ENCODE peak calls at places on chromosomes 1 and 21, in four cellular contexts. One of them, this sample, is unnamed.

GRCh38 chr1:82454431-82454830 is 653.7 kb downstream of the ADGRL2 start:
- DNase-seq in kidney epithelial cell: no peak
- DNase-seq in IMR-90: no peak
- DNase-seq in left ventricle myocardium inferior: no peak
- DNase-seq in this sample: no peak

GRCh38 chr1:3365519-3366158 is 88.8 kb upstream of the ARHGEF16 start:
- DNase-seq in kidney epithelial cell: no peak
- DNase-seq in left ventricle myocardium inferior: no peak
- DNase-seq in IMR-90: no peak
- DNase-seq in this sample: no peak

GRCh38 chr21:34674467-34674866 is 5.7 kb downstream of the CLIC6 start:
- DNase-seq in left ventricle myocardium inferior: no peak
- DNase-seq in IMR-90: no peak
- DNase-seq in kidney epithelial cell: no peak
- DNase-seq in this sample: no peak

GRCh38 chr1:220696226-220696862 is 6.2 kb downstream of the C1orf115 start:
- DNase-seq in kidney epithelial cell: no peak
- DNase-seq in IMR-90: no peak
- DNase-seq in left ventricle myocardium inferior: no peak
- DNase-seq in this sample: no peak

GRCh38 chr1:186079084-186079684 is 295.9 kb downstream of the TPR start:
- DNase-seq in IMR-90: no peak
- DNase-seq in left ventricle myocardium inferior: no peak
- DNase-seq in kidney epithelial cell: no peak
- DNase-seq in this sample: no peak

GRCh38 chr21:15060776-15061175 is 4.0 kb downstream of the NRIP1 start:
- DNase-seq in IMR-90: peak
- DNase-seq in left ventricle myocardium inferior: no peak
- DNase-seq in kidney epithelial cell: no peak
- DNase-seq in this sample: peak

GRCh38 chr1:110615548-110616130 is 9.5 kb upstream of the KCNA2 start:
- DNase-seq in left ventricle myocardium inferior: peak
- DNase-seq in kidney epithelial cell: peak
- DNase-seq in IMR-90: peak
- DNase-seq in this sample: peak

GRCh38 chr1:199403421-199404116 is 623.9 kb upstream of the NR5A2 start:
- DNase-seq in kidney epithelial cell: no peak
- DNase-seq in left ventricle myocardium inferior: no peak
- DNase-seq in IMR-90: peak
- DNase-seq in this sample: peak

GRCh38 chr1:243394610-243395490 is 139.0 kb downstream of the SDCCAG8 start:
- DNase-seq in kidney epithelial cell: no peak
- DNase-seq in left ventricle myocardium inferior: no peak
- DNase-seq in IMR-90: no peak
- DNase-seq in this sample: no peak

GRCh38 chr1:10549919-10550656 is 75.3 kb downstream of the PEX14 start:
- DNase-seq in IMR-90: no peak
- DNase-seq in kidney epithelial cell: no peak
- DNase-seq in left ventricle myocardium inferior: no peak
- DNase-seq in this sample: no peak

GRCh38 chr1:10555635-10556429 is 81.1 kb downstream of the PEX14 start:
- DNase-seq in kidney epithelial cell: no peak
- DNase-seq in left ventricle myocardium inferior: no peak
- DNase-seq in IMR-90: no peak
- DNase-seq in this sample: no peak

GRCh38 chr1:10556430-10557005 is 81.8 kb downstream of the PEX14 start:
- DNase-seq in IMR-90: no peak
- DNase-seq in left ventricle myocardium inferior: no peak
- DNase-seq in kidney epithelial cell: no peak
- DNase-seq in this sample: no peak

GRCh38 chr1:10557714-10558113 is 83.0 kb downstream of the PEX14 start:
- DNase-seq in kidney epithelial cell: no peak
- DNase-seq in left ventricle myocardium inferior: no peak
- DNase-seq in IMR-90: no peak
- DNase-seq in this sample: no peak

GRCh38 chr1:10553124-10553523 is 78.4 kb downstream of the PEX14 start:
- DNase-seq in kidney epithelial cell: no peak
- DNase-seq in IMR-90: no peak
- DNase-seq in left ventricle myocardium inferior: no peak
- DNase-seq in this sample: no peak
- H3K4me3 ChIP-seq in kidney epithelial cell: no peak
- H3K4me3 ChIP-seq in IMR-90: no peak
- H3K4me3 ChIP-seq in left ventricle myocardium inferior: no peak
- H3K4me3 ChIP-seq in this sample: no peak

DNA sequence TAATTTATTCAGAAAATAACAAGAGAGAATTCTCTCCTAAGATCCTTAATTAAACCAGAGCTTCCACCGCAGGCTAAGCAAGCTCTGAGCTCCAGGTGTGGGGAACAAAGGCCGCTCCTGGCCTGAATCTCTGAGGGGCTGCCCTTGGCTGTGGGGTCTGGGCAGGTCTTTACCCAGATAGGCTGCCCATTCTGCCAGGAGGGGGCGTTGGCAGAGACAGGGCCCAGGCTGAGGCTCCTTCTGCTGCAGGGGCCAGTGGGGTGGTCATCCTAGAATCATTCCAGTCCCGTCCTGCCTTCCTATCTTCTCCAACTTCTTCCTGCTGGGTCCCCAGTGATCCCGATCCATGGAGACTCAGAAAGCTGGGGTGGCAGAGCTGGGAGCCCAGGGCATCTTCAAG is 82.9 kb upstream of the POU3F1 start:
- DNase-seq in left ventricle myocardium inferior: no peak
- DNase-seq in IMR-90: no peak
- DNase-seq in kidney epithelial cell: no peak
- DNase-seq in this sample: no peak
- TF ChIP-seq CTCF in left ventricle myocardium inferior: no peak
- TF ChIP-seq CTCF in IMR-90: no peak
- TF ChIP-seq CTCF in kidney epithelial cell: no peak
- TF ChIP-seq CTCF in this sample: no peak

DNA sequence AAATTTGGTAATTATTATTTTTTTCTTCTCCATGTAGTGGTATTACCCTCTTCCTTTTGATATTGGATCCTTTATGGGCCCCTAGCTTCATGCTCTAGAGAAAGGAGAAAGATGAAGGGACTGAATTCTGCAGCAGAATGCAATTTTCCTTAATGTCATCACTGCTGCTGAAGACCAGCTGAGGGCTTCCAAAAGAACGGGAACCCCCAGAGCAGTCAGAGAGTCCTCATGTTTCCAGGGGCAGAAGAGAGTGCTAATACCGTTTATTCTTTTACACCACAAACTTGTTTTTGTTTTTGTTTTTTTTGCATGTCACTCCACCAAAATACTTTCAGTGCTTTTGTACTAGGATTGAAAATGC is 21.1 kb upstream of the TBX15 start:
- DNase-seq in IMR-90: no peak
- DNase-seq in left ventricle myocardium inferior: no peak
- DNase-seq in kidney epithelial cell: no peak
- DNase-seq in this sample: peak
- H3K4me3 ChIP-seq in IMR-90: no peak
- H3K4me3 ChIP-seq in left ventricle myocardium inferior: no peak
- H3K4me3 ChIP-seq in kidney epithelial cell: no peak
- H3K4me3 ChIP-seq in this sample: no peak

DNA sequence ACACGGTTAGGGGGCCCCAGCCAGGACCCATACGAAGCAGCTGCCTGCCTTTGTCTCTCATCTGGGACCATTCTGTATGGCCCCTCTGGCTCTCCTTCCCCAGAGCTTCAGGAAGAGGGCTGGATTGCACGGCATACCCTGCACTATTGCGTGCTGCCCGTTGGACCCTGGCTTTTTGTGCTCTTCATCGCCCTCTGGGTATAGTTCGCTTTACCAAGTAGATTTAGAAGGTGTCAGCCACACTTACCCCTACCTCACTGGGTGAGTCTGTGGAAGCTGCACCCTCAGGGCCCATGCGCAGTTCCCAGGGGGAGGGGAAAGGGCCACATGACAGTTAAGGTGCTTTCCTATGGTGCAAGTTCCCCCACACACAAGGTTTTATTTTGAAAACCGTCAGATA is 7.2 kb downstream of the NAV1 start:
- DNase-seq in left ventricle myocardium inferior: no peak
- DNase-seq in IMR-90: no peak
- DNase-seq in kidney epithelial cell: no peak
- DNase-seq in this sample: no peak
- TF ChIP-seq CTCF in left ventricle myocardium inferior: no peak
- TF ChIP-seq CTCF in IMR-90: peak
- TF ChIP-seq CTCF in kidney epithelial cell: peak
- TF ChIP-seq CTCF in this sample: no peak

GRCh38 chr21:45256912-45257672 is 30.6 kb downstream of the POFUT2 start:
- DNase-seq in kidney epithelial cell: no peak
- DNase-seq in IMR-90: no peak
- DNase-seq in left ventricle myocardium inferior: no peak
- DNase-seq in this sample: peak
- H3K4me3 ChIP-seq in kidney epithelial cell: no peak
- H3K4me3 ChIP-seq in IMR-90: no peak
- H3K4me3 ChIP-seq in left ventricle myocardium inferior: no peak
- H3K4me3 ChIP-seq in this sample: no peak

GRCh38 chr1:109482796-109483638 is 688 bp upstream of the ATXN7L2 start:
- DNase-seq in kidney epithelial cell: no peak
- DNase-seq in IMR-90: peak
- DNase-seq in left ventricle myocardium inferior: no peak
- DNase-seq in this sample: no peak
- TF ChIP-seq CTCF in kidney epithelial cell: peak
- TF ChIP-seq CTCF in IMR-90: no peak
- TF ChIP-seq CTCF in left ventricle myocardium inferior: no peak
- TF ChIP-seq CTCF in this sample: no peak

GRCh38 chr1:173448945-173449344 is 28.2 kb upstream of the PRDX6 start:
- DNase-seq in left ventricle myocardium inferior: no peak
- DNase-seq in IMR-90: no peak
- DNase-seq in kidney epithelial cell: no peak
- DNase-seq in this sample: no peak

GRCh38 chr1:173444757-173445156 is 32.4 kb upstream of the PRDX6 start:
- DNase-seq in IMR-90: no peak
- DNase-seq in left ventricle myocardium inferior: no peak
- DNase-seq in kidney epithelial cell: no peak
- DNase-seq in this sample: no peak

GRCh38 chr1:173445164-173445563 is 32.0 kb upstream of the PRDX6 start:
- DNase-seq in left ventricle myocardium inferior: no peak
- DNase-seq in IMR-90: no peak
- DNase-seq in kidney epithelial cell: no peak
- DNase-seq in this sample: no peak

GRCh38 chr1:173447224-173447623 is 29.9 kb upstream of the PRDX6 start:
- DNase-seq in kidney epithelial cell: no peak
- DNase-seq in IMR-90: no peak
- DNase-seq in left ventricle myocardium inferior: no peak
- DNase-seq in this sample: no peak

GRCh38 chr1:173445656-173446055 is 31.5 kb upstream of the PRDX6 start:
- DNase-seq in kidney epithelial cell: no peak
- DNase-seq in left ventricle myocardium inferior: no peak
- DNase-seq in IMR-90: no peak
- DNase-seq in this sample: no peak
- H3K4me3 ChIP-seq in kidney epithelial cell: no peak
- H3K4me3 ChIP-seq in left ventricle myocardium inferior: no peak
- H3K4me3 ChIP-seq in IMR-90: no peak
- H3K4me3 ChIP-seq in this sample: no peak

GRCh38 chr1:77143529-77144121 is 75.6 kb downstream of the PIGK start:
- DNase-seq in IMR-90: peak
- DNase-seq in left ventricle myocardium inferior: no peak
- DNase-seq in kidney epithelial cell: no peak
- DNase-seq in this sample: no peak
- TF ChIP-seq CTCF in IMR-90: peak
- TF ChIP-seq CTCF in left ventricle myocardium inferior: peak
- TF ChIP-seq CTCF in kidney epithelial cell: no peak
- TF ChIP-seq CTCF in this sample: no peak

DNA sequence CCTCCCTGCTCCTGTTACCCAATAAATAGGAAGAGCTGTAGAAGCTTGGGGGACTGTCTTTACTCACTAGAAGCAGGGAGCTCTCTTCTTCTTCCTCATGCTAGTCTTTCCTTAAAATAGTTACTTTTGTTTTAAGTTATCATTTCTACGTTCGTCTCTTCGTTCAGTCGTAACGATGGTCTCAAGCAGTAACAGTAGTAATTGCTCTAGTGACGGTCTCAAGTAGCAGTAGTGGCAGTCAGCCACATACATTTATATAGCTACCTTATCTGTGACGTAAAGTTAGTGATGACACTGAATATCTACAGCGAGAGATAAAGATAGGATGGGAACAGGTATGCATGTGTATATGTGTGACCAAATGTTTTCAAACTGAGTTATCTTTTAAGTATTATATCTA is 15.4 kb upstream of the ERO1B start:
- DNase-seq in kidney epithelial cell: no peak
- DNase-seq in IMR-90: no peak
- DNase-seq in left ventricle myocardium inferior: no peak
- DNase-seq in this sample: no peak
- H3K4me3 ChIP-seq in kidney epithelial cell: no peak
- H3K4me3 ChIP-seq in IMR-90: no peak
- H3K4me3 ChIP-seq in left ventricle myocardium inferior: no peak
- H3K4me3 ChIP-seq in this sample: no peak